ENCODE peak calls at places on chromosome 22, in nine cellular contexts. One of them, this sample, is unnamed.

GRCh38 chr22:47274196-47274595 is 511.7 kb downstream of the TBC1D22A start:
- DNase-seq in endothelial cell of umbilical vein: no peak
- DNase-seq in NCI-H1092 treated with DMSO at 0.1 percent for 48 hours: no peak
- DNase-seq in C1 segment of cervical spinal cord: no peak
- DNase-seq in adipocyte: no peak
- DNase-seq in T-helper 1 cell: no peak
- DNase-seq in body of pancreas: no peak
- DNase-seq in HEK293T: no peak
- DNase-seq in kidney glomerular epithelial cell: no peak
- DNase-seq in this sample: no peak

GRCh38 chr22:29031236-29031982 is 30.2 kb downstream of the C22orf31 start:
- DNase-seq in adipocyte: peak
- DNase-seq in T-helper 1 cell: no peak
- DNase-seq in NCI-H1092 treated with DMSO at 0.1 percent for 48 hours: peak
- DNase-seq in body of pancreas: peak
- DNase-seq in endothelial cell of umbilical vein: peak
- DNase-seq in HEK293T: peak
- DNase-seq in C1 segment of cervical spinal cord: no peak
- DNase-seq in kidney glomerular epithelial cell: peak
- DNase-seq in this sample: peak

GRCh38 chr22:19708323-19709011 is 5.8 kb upstream of the SEPTIN5 start:
- DNase-seq in HEK293T: no peak
- DNase-seq in adipocyte: no peak
- DNase-seq in C1 segment of cervical spinal cord: no peak
- DNase-seq in body of pancreas: no peak
- DNase-seq in NCI-H1092 treated with DMSO at 0.1 percent for 48 hours: no peak
- DNase-seq in kidney glomerular epithelial cell: no peak
- DNase-seq in endothelial cell of umbilical vein: no peak
- DNase-seq in T-helper 1 cell: no peak
- DNase-seq in this sample: no peak

GRCh38 chr22:33204408-33204807 is 146.2 kb upstream of the SYN3 start:
- DNase-seq in body of pancreas: no peak
- DNase-seq in C1 segment of cervical spinal cord: no peak
- DNase-seq in kidney glomerular epithelial cell: no peak
- DNase-seq in endothelial cell of umbilical vein: no peak
- DNase-seq in T-helper 1 cell: no peak
- DNase-seq in HEK293T: no peak
- DNase-seq in adipocyte: no peak
- DNase-seq in NCI-H1092 treated with DMSO at 0.1 percent for 48 hours: no peak
- DNase-seq in this sample: no peak

GRCh38 chr22:37121887-37122591 is 12.5 kb upstream of the TMPRSS6 start:
- DNase-seq in C1 segment of cervical spinal cord: no peak
- DNase-seq in body of pancreas: no peak
- DNase-seq in adipocyte: peak
- DNase-seq in endothelial cell of umbilical vein: peak
- DNase-seq in kidney glomerular epithelial cell: peak
- DNase-seq in T-helper 1 cell: peak
- DNase-seq in HEK293T: no peak
- DNase-seq in NCI-H1092 treated with DMSO at 0.1 percent for 48 hours: no peak
- DNase-seq in this sample: no peak

GRCh38 chr22:30457964-30458363 is 13.9 kb downstream of the SEC14L3 start:
- DNase-seq in kidney glomerular epithelial cell: no peak
- DNase-seq in HEK293T: no peak
- DNase-seq in NCI-H1092 treated with DMSO at 0.1 percent for 48 hours: no peak
- DNase-seq in endothelial cell of umbilical vein: no peak
- DNase-seq in body of pancreas: no peak
- DNase-seq in T-helper 1 cell: no peak
- DNase-seq in adipocyte: peak
- DNase-seq in C1 segment of cervical spinal cord: no peak
- DNase-seq in this sample: no peak

GRCh38 chr22:32910358-32910757 is 108.9 kb downstream of the TIMP3 start:
- DNase-seq in kidney glomerular epithelial cell: no peak
- DNase-seq in endothelial cell of umbilical vein: no peak
- DNase-seq in HEK293T: no peak
- DNase-seq in C1 segment of cervical spinal cord: no peak
- DNase-seq in T-helper 1 cell: no peak
- DNase-seq in body of pancreas: no peak
- DNase-seq in NCI-H1092 treated with DMSO at 0.1 percent for 48 hours: no peak
- DNase-seq in adipocyte: no peak
- DNase-seq in this sample: no peak

GRCh38 chr22:45418770-45419138 is 5.3 kb downstream of the RIBC2 start:
- DNase-seq in kidney glomerular epithelial cell: no peak
- DNase-seq in NCI-H1092 treated with DMSO at 0.1 percent for 48 hours: no peak
- DNase-seq in body of pancreas: no peak
- DNase-seq in endothelial cell of umbilical vein: no peak
- DNase-seq in adipocyte: no peak
- DNase-seq in T-helper 1 cell: no peak
- DNase-seq in HEK293T: no peak
- DNase-seq in C1 segment of cervical spinal cord: no peak
- DNase-seq in this sample: no peak

GRCh38 chr22:48874956-48875355 is 952.7 kb downstream of the BRD1 start:
- DNase-seq in NCI-H1092 treated with DMSO at 0.1 percent for 48 hours: no peak
- DNase-seq in endothelial cell of umbilical vein: no peak
- DNase-seq in HEK293T: no peak
- DNase-seq in C1 segment of cervical spinal cord: no peak
- DNase-seq in body of pancreas: no peak
- DNase-seq in adipocyte: no peak
- DNase-seq in kidney glomerular epithelial cell: no peak
- DNase-seq in T-helper 1 cell: no peak
- DNase-seq in this sample: peak

GRCh38 chr22:38462960-38463784 is 4.7 kb upstream of the KDELR3 start:
- DNase-seq in endothelial cell of umbilical vein: no peak
- DNase-seq in adipocyte: no peak
- DNase-seq in kidney glomerular epithelial cell: no peak
- DNase-seq in C1 segment of cervical spinal cord: no peak
- DNase-seq in NCI-H1092 treated with DMSO at 0.1 percent for 48 hours: no peak
- DNase-seq in HEK293T: peak
- DNase-seq in body of pancreas: peak
- DNase-seq in T-helper 1 cell: no peak
- DNase-seq in this sample: no peak

GRCh38 chr22:44133901-44134511 is 46.7 kb upstream of the PARVG start:
- DNase-seq in T-helper 1 cell: no peak
- DNase-seq in adipocyte: no peak
- DNase-seq in HEK293T: no peak
- DNase-seq in endothelial cell of umbilical vein: peak
- DNase-seq in C1 segment of cervical spinal cord: no peak
- DNase-seq in kidney glomerular epithelial cell: no peak
- DNase-seq in NCI-H1092 treated with DMSO at 0.1 percent for 48 hours: no peak
- DNase-seq in body of pancreas: peak
- DNase-seq in this sample: no peak

GRCh38 chr22:44743804-44744211 is 8.6 kb upstream of the ARHGAP8 start:
- DNase-seq in adipocyte: no peak
- DNase-seq in T-helper 1 cell: no peak
- DNase-seq in kidney glomerular epithelial cell: no peak
- DNase-seq in endothelial cell of umbilical vein: no peak
- DNase-seq in HEK293T: no peak
- DNase-seq in NCI-H1092 treated with DMSO at 0.1 percent for 48 hours: no peak
- DNase-seq in C1 segment of cervical spinal cord: no peak
- DNase-seq in body of pancreas: no peak
- DNase-seq in this sample: no peak

GRCh38 chr22:46180370-46181137 is 30.2 kb downstream of the PPARA start:
- DNase-seq in C1 segment of cervical spinal cord: no peak
- DNase-seq in kidney glomerular epithelial cell: no peak
- DNase-seq in NCI-H1092 treated with DMSO at 0.1 percent for 48 hours: no peak
- DNase-seq in HEK293T: no peak
- DNase-seq in T-helper 1 cell: no peak
- DNase-seq in body of pancreas: no peak
- DNase-seq in adipocyte: peak
- DNase-seq in endothelial cell of umbilical vein: no peak
- DNase-seq in this sample: no peak

GRCh38 chr22:47012589-47013365 is 250.3 kb downstream of the TBC1D22A start:
- DNase-seq in HEK293T: no peak
- DNase-seq in kidney glomerular epithelial cell: no peak
- DNase-seq in adipocyte: no peak
- DNase-seq in body of pancreas: no peak
- DNase-seq in T-helper 1 cell: no peak
- DNase-seq in NCI-H1092 treated with DMSO at 0.1 percent for 48 hours: no peak
- DNase-seq in endothelial cell of umbilical vein: no peak
- DNase-seq in C1 segment of cervical spinal cord: no peak
- DNase-seq in this sample: no peak

GRCh38 chr22:23767673-23768548 is at the start of gene CHCHD10:
- DNase-seq in adipocyte: peak
- DNase-seq in kidney glomerular epithelial cell: no peak
- DNase-seq in NCI-H1092 treated with DMSO at 0.1 percent for 48 hours: peak
- DNase-seq in HEK293T: peak
- DNase-seq in T-helper 1 cell: peak
- DNase-seq in C1 segment of cervical spinal cord: peak
- DNase-seq in body of pancreas: peak
- DNase-seq in endothelial cell of umbilical vein: peak
- DNase-seq in this sample: peak

GRCh38 chr22:50481045-50481439 is 301 bp upstream of the ADM2 start:
- DNase-seq in T-helper 1 cell: no peak
- DNase-seq in kidney glomerular epithelial cell: no peak
- DNase-seq in endothelial cell of umbilical vein: no peak
- DNase-seq in HEK293T: no peak
- DNase-seq in body of pancreas: no peak
- DNase-seq in adipocyte: no peak
- DNase-seq in C1 segment of cervical spinal cord: no peak
- DNase-seq in NCI-H1092 treated with DMSO at 0.1 percent for 48 hours: no peak
- DNase-seq in this sample: no peak

GRCh38 chr22:26038365-26038764 is 130.9 kb upstream of the SEZ6L start:
- DNase-seq in body of pancreas: no peak
- DNase-seq in NCI-H1092 treated with DMSO at 0.1 percent for 48 hours: no peak
- DNase-seq in HEK293T: no peak
- DNase-seq in endothelial cell of umbilical vein: no peak
- DNase-seq in T-helper 1 cell: no peak
- DNase-seq in adipocyte: no peak
- DNase-seq in kidney glomerular epithelial cell: no peak
- DNase-seq in C1 segment of cervical spinal cord: no peak
- DNase-seq in this sample: no peak

GRCh38 chr22:35404176-35404575 is 4.2 kb downstream of the MCM5 start:
- DNase-seq in body of pancreas: no peak
- DNase-seq in endothelial cell of umbilical vein: no peak
- DNase-seq in kidney glomerular epithelial cell: no peak
- DNase-seq in NCI-H1092 treated with DMSO at 0.1 percent for 48 hours: no peak
- DNase-seq in HEK293T: no peak
- DNase-seq in adipocyte: no peak
- DNase-seq in C1 segment of cervical spinal cord: no peak
- DNase-seq in T-helper 1 cell: no peak
- DNase-seq in this sample: no peak

GRCh38 chr22:48554893-48555552 is 1272.7 kb downstream of the BRD1 start:
- DNase-seq in C1 segment of cervical spinal cord: no peak
- DNase-seq in kidney glomerular epithelial cell: no peak
- DNase-seq in adipocyte: no peak
- DNase-seq in HEK293T: no peak
- DNase-seq in NCI-H1092 treated with DMSO at 0.1 percent for 48 hours: no peak
- DNase-seq in body of pancreas: no peak
- DNase-seq in endothelial cell of umbilical vein: no peak
- DNase-seq in T-helper 1 cell: no peak
- DNase-seq in this sample: peak

GRCh38 chr22:41647771-41648170 is 26.7 kb downstream of the XRCC6 start:
- DNase-seq in T-helper 1 cell: no peak
- DNase-seq in endothelial cell of umbilical vein: no peak
- DNase-seq in adipocyte: no peak
- DNase-seq in NCI-H1092 treated with DMSO at 0.1 percent for 48 hours: no peak
- DNase-seq in body of pancreas: no peak
- DNase-seq in C1 segment of cervical spinal cord: no peak
- DNase-seq in HEK293T: no peak
- DNase-seq in kidney glomerular epithelial cell: no peak
- DNase-seq in this sample: no peak

GRCh38 chr22:41966607-41967240 is 2.5 kb upstream of the SEPTIN3 start:
- DNase-seq in T-helper 1 cell: peak
- DNase-seq in adipocyte: peak
- DNase-seq in kidney glomerular epithelial cell: peak
- DNase-seq in body of pancreas: peak
- DNase-seq in NCI-H1092 treated with DMSO at 0.1 percent for 48 hours: peak
- DNase-seq in HEK293T: peak
- DNase-seq in endothelial cell of umbilical vein: peak
- DNase-seq in C1 segment of cervical spinal cord: no peak
- DNase-seq in this sample: peak

GRCh38 chr22:35971418-35972119 is 57.1 kb downstream of the RBFOX2 start:
- DNase-seq in kidney glomerular epithelial cell: no peak
- DNase-seq in endothelial cell of umbilical vein: peak
- DNase-seq in C1 segment of cervical spinal cord: no peak
- DNase-seq in T-helper 1 cell: no peak
- DNase-seq in body of pancreas: no peak
- DNase-seq in HEK293T: peak
- DNase-seq in adipocyte: peak
- DNase-seq in NCI-H1092 treated with DMSO at 0.1 percent for 48 hours: peak
- DNase-seq in this sample: peak

GRCh38 chr22:49961601-49962011 is 1.0 kb downstream of the PIM3 start:
- DNase-seq in T-helper 1 cell: no peak
- DNase-seq in endothelial cell of umbilical vein: peak
- DNase-seq in C1 segment of cervical spinal cord: no peak
- DNase-seq in NCI-H1092 treated with DMSO at 0.1 percent for 48 hours: no peak
- DNase-seq in adipocyte: no peak
- DNase-seq in body of pancreas: no peak
- DNase-seq in HEK293T: no peak
- DNase-seq in kidney glomerular epithelial cell: no peak
- DNase-seq in this sample: peak

GRCh38 chr22:29344137-29344536 is 28.6 kb upstream of the RASL10A start:
- DNase-seq in HEK293T: no peak
- DNase-seq in NCI-H1092 treated with DMSO at 0.1 percent for 48 hours: peak
- DNase-seq in T-helper 1 cell: no peak
- DNase-seq in C1 segment of cervical spinal cord: no peak
- DNase-seq in endothelial cell of umbilical vein: no peak
- DNase-seq in adipocyte: peak
- DNase-seq in body of pancreas: peak
- DNase-seq in kidney glomerular epithelial cell: peak
- DNase-seq in this sample: peak

GRCh38 chr22:42283288-42284229 is 13.1 kb upstream of the TCF20 start:
- DNase-seq in NCI-H1092 treated with DMSO at 0.1 percent for 48 hours: peak
- DNase-seq in endothelial cell of umbilical vein: no peak
- DNase-seq in C1 segment of cervical spinal cord: no peak
- DNase-seq in body of pancreas: no peak
- DNase-seq in T-helper 1 cell: peak
- DNase-seq in adipocyte: peak
- DNase-seq in HEK293T: no peak
- DNase-seq in kidney glomerular epithelial cell: no peak
- DNase-seq in this sample: no peak

GRCh38 chr22:37843746-37844089 is 416 bp downstream of the ANKRD54 start:
- DNase-seq in T-helper 1 cell: peak
- DNase-seq in kidney glomerular epithelial cell: peak
- DNase-seq in adipocyte: peak
- DNase-seq in NCI-H1092 treated with DMSO at 0.1 percent for 48 hours: peak
- DNase-seq in HEK293T: peak
- DNase-seq in C1 segment of cervical spinal cord: peak
- DNase-seq in body of pancreas: peak
- DNase-seq in endothelial cell of umbilical vein: no peak
- DNase-seq in this sample: no peak

GRCh38 chr22:19765477-19766234 is 5.1 kb downstream of the TBX1 start:
- DNase-seq in NCI-H1092 treated with DMSO at 0.1 percent for 48 hours: no peak
- DNase-seq in body of pancreas: no peak
- DNase-seq in T-helper 1 cell: no peak
- DNase-seq in endothelial cell of umbilical vein: no peak
- DNase-seq in HEK293T: no peak
- DNase-seq in C1 segment of cervical spinal cord: no peak
- DNase-seq in adipocyte: no peak
- DNase-seq in kidney glomerular epithelial cell: no peak
- DNase-seq in this sample: no peak

GRCh38 chr22:40177738-40178416 is at the start of gene TNRC6B:
- DNase-seq in T-helper 1 cell: peak
- DNase-seq in NCI-H1092 treated with DMSO at 0.1 percent for 48 hours: peak
- DNase-seq in adipocyte: peak
- DNase-seq in HEK293T: peak
- DNase-seq in kidney glomerular epithelial cell: peak
- DNase-seq in body of pancreas: peak
- DNase-seq in endothelial cell of umbilical vein: peak
- DNase-seq in C1 segment of cervical spinal cord: no peak
- DNase-seq in this sample: peak

GRCh38 chr22:31497148-31497938 is 1.0 kb downstream of the SFI1 start:
- DNase-seq in body of pancreas: no peak
- DNase-seq in HEK293T: no peak
- DNase-seq in kidney glomerular epithelial cell: no peak
- DNase-seq in NCI-H1092 treated with DMSO at 0.1 percent for 48 hours: no peak
- DNase-seq in endothelial cell of umbilical vein: no peak
- DNase-seq in T-helper 1 cell: peak
- DNase-seq in C1 segment of cervical spinal cord: no peak
- DNase-seq in adipocyte: no peak
- DNase-seq in this sample: no peak

GRCh38 chr22:39234157-39234793 is 10.5 kb downstream of the PDGFB start:
- DNase-seq in NCI-H1092 treated with DMSO at 0.1 percent for 48 hours: no peak
- DNase-seq in kidney glomerular epithelial cell: no peak
- DNase-seq in T-helper 1 cell: no peak
- DNase-seq in adipocyte: no peak
- DNase-seq in HEK293T: no peak
- DNase-seq in body of pancreas: no peak
- DNase-seq in endothelial cell of umbilical vein: peak
- DNase-seq in C1 segment of cervical spinal cord: no peak
- DNase-seq in this sample: no peak

GRCh38 chr22:24440718-24441405 is 13.5 kb downstream of the ADORA2A start:
- DNase-seq in HEK293T: no peak
- DNase-seq in adipocyte: no peak
- DNase-seq in body of pancreas: no peak
- DNase-seq in C1 segment of cervical spinal cord: no peak
- DNase-seq in endothelial cell of umbilical vein: no peak
- DNase-seq in T-helper 1 cell: no peak
- DNase-seq in kidney glomerular epithelial cell: no peak
- DNase-seq in NCI-H1092 treated with DMSO at 0.1 percent for 48 hours: no peak
- DNase-seq in this sample: no peak

This sample was measured in A673.